ENCODE peak calls at places on chromosomes 6 and 20, in nine cellular contexts. L is sigmoid colon, H is IMR-90, R is cardiac fibroblast, S is A549, W is GM20000, Q is nephron progenitor cell, Z is tibial artery, I is AG04450. D is an unnamed sample.
A peak's percentile ranks its signal among the peaks of the same experiment; 100 is the strongest.

GRCh38 chr20:46545077-46545826 is 5.2 kb downstream of the OCSTAMP start:
- DNase-seq in R (peak; percentile 31), H (peak; percentile 21), Z (no peak), W (peak; percentile 60), I (no peak), S (no peak), L (no peak), Q (no peak), D (peak; percentile 21)

GRCh38 chr6:167550936-167551633 is 226.2 kb downstream of the TTLL2 start:
- DNase-seq in Q (no peak), S (no peak), H (no peak), Z (peak; percentile 89), R (peak; percentile 83), I (no peak), L (peak; percentile 93), W (no peak), D (peak; percentile 51)

GRCh38 chr6:94736231-94736630 is 841.1 kb upstream of the MANEA start:
- DNase-seq in H (no peak), Q (no peak), L (no peak), R (no peak), S (no peak), I (no peak), Z (no peak), W (no peak), D (no peak)

GRCh38 chr6:7590918-7591302 is 912 bp downstream of the SNRNP48 start:
- DNase-seq in H (peak; percentile 23), Q (no peak), Z (peak; percentile 30), L (no peak), S (no peak), W (no peak), I (no peak), R (peak; percentile 12), D (peak; percentile 13)

GRCh38 chr6:3615391-3616380 is 135.8 kb downstream of the PXDC1 start:
- DNase-seq in H (no peak), Z (no peak), L (no peak), I (no peak), S (no peak), W (no peak), R (no peak), Q (no peak), D (no peak)

GRCh38 chr6:15668918-15669317 is 6.1 kb upstream of the DTNBP1 start:
- DNase-seq in L (no peak), H (no peak), Q (no peak), R (no peak), I (no peak), Z (no peak), W (no peak), S (no peak), D (no peak)

GRCh38 chr6:139436521-139437348 is 62.3 kb upstream of the CITED2 start:
- DNase-seq in R (peak; percentile 29), Z (no peak), H (no peak), W (no peak), S (peak; percentile 7), L (no peak), Q (no peak), I (no peak), D (no peak)

GRCh38 chr6:97586344-97586743 is 303.3 kb upstream of the MMS22L start:
- DNase-seq in I (peak; percentile 7), R (peak; percentile 1), L (no peak), Z (no peak), Q (no peak), W (peak; percentile 16), H (peak; percentile 49), S (peak; percentile 4), D (peak; percentile 1)

GRCh38 chr6:170067257-170067656 is 223.6 kb downstream of the DLL1 start:
- DNase-seq in I (no peak), Q (no peak), S (no peak), W (no peak), R (no peak), H (no peak), L (peak; percentile 61), Z (no peak), D (no peak)

GRCh38 chr6:110537208-110538123 is 61.1 kb upstream of the SLC22A16 start:
- DNase-seq in S (peak; percentile 70), L (no peak), W (no peak), R (peak; percentile 94), Z (no peak), H (peak; percentile 97), I (peak; percentile 78), Q (no peak), D (peak; percentile 98)

GRCh38 chr6:118708055-118708454 is 56.7 kb upstream of the CEP85L start:
- DNase-seq in S (peak; percentile 58), Z (no peak), I (no peak), Q (no peak), L (no peak), R (peak; percentile 22), H (peak; percentile 54), W (no peak), D (peak; percentile 19)

GRCh38 chr6:145315982-145316600 is 419.2 kb downstream of the EPM2A start:
- DNase-seq in W (no peak), I (no peak), L (no peak), S (no peak), H (peak; percentile 4), R (no peak), Z (no peak), Q (no peak), D (no peak)

GRCh38 chr6:15358579-15359327 is 112.9 kb downstream of the JARID2 start:
- DNase-seq in S (no peak), L (no peak), W (no peak), Q (no peak), H (peak; percentile 46), I (no peak), Z (no peak), R (peak; percentile 42), D (peak; percentile 23)

GRCh38 chr20:63496404-63497120 is 2.3 kb downstream of the EEF1A2 start:
- DNase-seq in H (no peak), S (no peak), W (no peak), L (peak; percentile 65), Z (no peak), I (no peak), R (no peak), Q (no peak), D (no peak)
- TF ChIP-seq CTCF in H (no peak), S (peak; percentile 24), W (no peak), L (no peak), Z (no peak), I (no peak), R (no peak), Q (peak; percentile 14), D (no peak)

GRCh38 chr6:117188627-117189201 is 76.6 kb upstream of the VGLL2 start:
- DNase-seq in Q (no peak), Z (no peak), I (no peak), L (no peak), W (no peak), S (no peak), R (no peak), H (no peak), D (no peak)
- TF ChIP-seq CTCF in Q (peak; percentile 35), Z (no peak), I (peak; percentile 37), L (no peak), W (peak; percentile 19), S (peak; percentile 32), R (peak; percentile 32), H (peak; percentile 27), D (no peak)

DNA sequence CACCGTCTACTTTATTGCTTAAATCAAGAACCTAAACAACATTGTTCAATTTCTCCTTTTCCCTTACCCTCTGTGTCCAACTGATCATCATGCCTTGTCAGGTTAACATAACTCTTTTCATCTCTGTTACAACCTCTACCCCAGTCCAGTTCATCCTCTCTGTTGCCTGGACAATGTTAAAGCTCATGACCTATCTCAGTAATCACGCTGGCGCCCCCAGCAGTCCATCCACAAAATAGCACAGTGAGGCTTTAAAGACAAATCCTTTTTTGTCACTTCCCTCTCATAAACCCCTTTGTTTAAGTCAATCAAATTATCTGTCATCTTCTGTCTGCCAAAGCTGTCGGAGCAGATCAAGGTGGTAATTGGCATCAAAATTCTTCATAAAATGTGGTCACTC is 140.1 kb downstream of the QKI start:
- DNase-seq in W (peak; percentile 27), R (peak; percentile 51), I (no peak), L (no peak), S (peak; percentile 49), Q (peak; percentile 20), H (peak; percentile 34), Z (peak; percentile 53), D (peak; percentile 53)
- TF ChIP-seq CTCF in W (peak; percentile 21), R (peak; percentile 72), I (peak; percentile 60), L (no peak), S (peak; percentile 45), Q (peak; percentile 24), H (peak; percentile 53), Z (peak; percentile 23), D (peak; percentile 63)

GRCh38 chr20:36632147-36632486 is 13.9 kb downstream of the SLA2 start:
- DNase-seq in L (no peak), I (no peak), W (no peak), H (no peak), Z (no peak), S (no peak), Q (no peak), R (no peak), D (no peak)

GRCh38 chr20:36631651-36632050 is 14.3 kb downstream of the SLA2 start:
- DNase-seq in R (no peak), I (no peak), Q (no peak), W (no peak), L (no peak), S (no peak), Z (no peak), H (peak; percentile 28), D (no peak)

GRCh38 chr20:36633285-36633772 is 12.7 kb downstream of the SLA2 start:
- DNase-seq in S (no peak), H (no peak), W (no peak), Z (no peak), L (no peak), Q (no peak), R (no peak), I (no peak), D (no peak)

GRCh38 chr20:36634342-36634741 is 11.7 kb downstream of the SLA2 start:
- DNase-seq in L (no peak), H (no peak), R (no peak), Z (no peak), I (no peak), S (no peak), W (no peak), Q (no peak), D (no peak)

GRCh38 chr20:36632487-36633284 is 13.3 kb downstream of the SLA2 start:
- DNase-seq in Z (no peak), Q (peak; percentile 28), L (no peak), H (no peak), W (no peak), I (no peak), S (no peak), R (no peak), D (no peak)
- TF ChIP-seq CTCF in Z (no peak), Q (peak; percentile 33), L (no peak), H (no peak), W (no peak), I (no peak), S (no peak), R (no peak), D (no peak)

D was measured in fibroblast of pulmonary artery.